ENCODE peak calls at places on chromosomes 6 and 20, in nine cellular contexts. U is K562, W is HL-60, G is transverse colon, Y is H1, M is breast epithelium, C is vagina, K is HCT116, S is HepG2. P is an unnamed sample.

GRCh38 chr20:47667531-47668312 is 117.6 kb downstream of the SULF2 start:
- DNase-seq in U (no peak), W (no peak), G (no peak), Y (no peak), M (no peak), C (no peak), K (no peak), S (no peak), P (no peak)

GRCh38 chr20:29689411-29690225 is 1567.8 kb upstream of the DEFB115 start:
- DNase-seq in U (peak), W (no peak), G (no peak), Y (no peak), M (no peak), C (no peak), K (no peak), S (no peak), P (no peak)

GRCh38 chr6:89623749-89624148 is 14.8 kb downstream of the LYRM2 start:
- DNase-seq in U (no peak), W (no peak), G (no peak), Y (no peak), M (no peak), C (peak), K (no peak), S (no peak), P (no peak)

GRCh38 chr6:4662886-4663285 is 113.3 kb upstream of the CDYL start:
- DNase-seq in U (no peak), W (no peak), G (no peak), Y (no peak), M (no peak), C (peak), K (no peak), S (no peak), P (no peak)

GRCh38 chr6:25181923-25182322 is 97.3 kb upstream of the CARMIL1 start:
- DNase-seq in U (no peak), W (no peak), G (no peak), Y (no peak), M (no peak), C (no peak), K (no peak), S (no peak), P (no peak)

GRCh38 chr6:135796884-135797283 is 54.6 kb upstream of the PDE7B start:
- DNase-seq in U (no peak), W (no peak), G (no peak), Y (no peak), M (no peak), C (no peak), K (no peak), S (no peak), P (no peak)

GRCh38 chr20:945841-946240 is 29.7 kb upstream of the ANGPT4 start:
- DNase-seq in U (no peak), W (no peak), G (no peak), Y (no peak), M (no peak), C (no peak), K (no peak), S (no peak), P (no peak)

GRCh38 chr20:17644451-17644850 is 37.6 kb downstream of the RRBP1 start:
- DNase-seq in U (no peak), W (no peak), G (peak), Y (no peak), M (no peak), C (no peak), K (no peak), S (no peak), P (no peak)

GRCh38 chr20:32674362-32674789 is 635 bp upstream of the C20orf203 start:
- DNase-seq in U (peak), W (peak), G (peak), Y (no peak), M (peak), C (no peak), K (peak), S (peak), P (peak)

GRCh38 chr6:30124391-30124790 is 11.5 kb upstream of the TRIM31 start:
- DNase-seq in U (no peak), W (no peak), G (no peak), Y (no peak), M (no peak), C (no peak), K (no peak), S (no peak), P (no peak)

GRCh38 chr6:12927746-12928145 is 211.2 kb downstream of the PHACTR1 start:
- DNase-seq in U (no peak), W (no peak), G (no peak), Y (no peak), M (no peak), C (no peak), K (no peak), S (no peak), P (no peak)

GRCh38 chr6:168908166-168908565 is 345.5 kb downstream of the THBS2 start:
- DNase-seq in U (no peak), W (no peak), G (no peak), Y (no peak), M (no peak), C (no peak), K (no peak), S (no peak), P (no peak)

GRCh38 chr20:16476032-16476431 is 97.2 kb downstream of the KIF16B start:
- DNase-seq in U (peak), W (no peak), G (no peak), Y (no peak), M (no peak), C (no peak), K (peak), S (peak), P (no peak)

GRCh38 chr6:96909826-96910225 is 12.1 kb upstream of the NDUFAF4 start:
- DNase-seq in U (no peak), W (no peak), G (peak), Y (no peak), M (no peak), C (no peak), K (no peak), S (no peak), P (no peak)

GRCh38 chr6:164827537-164827936 is 481.9 kb downstream of the C6orf118 start:
- DNase-seq in U (no peak), W (no peak), G (no peak), Y (no peak), M (no peak), C (no peak), K (no peak), S (no peak), P (no peak)

GRCh38 chr6:168302534-168302933 is 17.0 kb downstream of the DACT2 start:
- DNase-seq in U (peak), W (no peak), G (peak), Y (no peak), M (no peak), C (no peak), K (no peak), S (peak), P (no peak)

GRCh38 chr6:121055572-121056163 is 278.6 kb downstream of the TBC1D32 start:
- DNase-seq in U (peak), W (peak), G (no peak), Y (peak), M (no peak), C (no peak), K (peak), S (peak), P (no peak)

GRCh38 chr6:32220021-32220420 is 3.8 kb downstream of the NOTCH4 start:
- DNase-seq in U (no peak), W (no peak), G (no peak), Y (no peak), M (no peak), C (no peak), K (no peak), S (no peak), P (no peak)

GRCh38 chr6:154504865-154505449 is 5.5 kb downstream of the CNKSR3 start:
- DNase-seq in U (no peak), W (no peak), G (no peak), Y (no peak), M (no peak), C (no peak), K (no peak), S (no peak), P (no peak)

GRCh38 chr20:38091447-38092216 is 58.1 kb downstream of the RPRD1B start:
- DNase-seq in U (peak), W (no peak), G (peak), Y (no peak), M (no peak), C (peak), K (no peak), S (no peak), P (no peak)

GRCh38 chr6:45789238-45789637 is 226.4 kb downstream of the CLIC5 start:
- DNase-seq in U (no peak), W (no peak), G (no peak), Y (no peak), M (no peak), C (no peak), K (no peak), S (no peak), P (no peak)

GRCh38 chr20:1707588-1708449 is 50.2 kb upstream of the SIRPG start:
- DNase-seq in U (peak), W (peak), G (no peak), Y (no peak), M (no peak), C (no peak), K (no peak), S (no peak), P (no peak)

GRCh38 chr20:3874194-3874824 is 14.9 kb upstream of the PANK2 start:
- DNase-seq in U (no peak), W (no peak), G (no peak), Y (no peak), M (no peak), C (no peak), K (no peak), S (no peak), P (no peak)

GRCh38 chr6:3186974-3187382 is 29.6 kb upstream of the TUBB2A start:
- DNase-seq in U (no peak), W (no peak), G (no peak), Y (no peak), M (no peak), C (no peak), K (no peak), S (no peak), P (no peak)

GRCh38 chr6:149716584-149716983 is 1.3 kb downstream of the LATS1 start:
- DNase-seq in U (no peak), W (no peak), G (no peak), Y (no peak), M (no peak), C (no peak), K (no peak), S (no peak), P (no peak)

GRCh38 chr6:27809067-27809938 is 102.9 kb downstream of the OR2B2 start:
- DNase-seq in U (no peak), W (no peak), G (no peak), Y (no peak), M (no peak), C (no peak), K (no peak), S (no peak), P (no peak)

GRCh38 chr6:156185113-156185512 is 592.1 kb upstream of the ARID1B start:
- DNase-seq in U (no peak), W (no peak), G (no peak), Y (no peak), M (no peak), C (no peak), K (no peak), S (no peak), P (no peak)

GRCh38 chr20:49310695-49311094 is 32.8 kb upstream of the ZNFX1 start:
- DNase-seq in U (no peak), W (no peak), G (no peak), Y (no peak), M (no peak), C (no peak), K (no peak), S (peak), P (no peak)

GRCh38 chr6:56741472-56741871 is 98.8 kb upstream of the DST start:
- DNase-seq in U (no peak), W (no peak), G (no peak), Y (no peak), M (no peak), C (no peak), K (no peak), S (no peak), P (no peak)
- H3K4me3 ChIP-seq in U (no peak), W (no peak), G (no peak), Y (no peak), M (no peak), C (no peak), K (no peak), S (peak), P (no peak)

DNA sequence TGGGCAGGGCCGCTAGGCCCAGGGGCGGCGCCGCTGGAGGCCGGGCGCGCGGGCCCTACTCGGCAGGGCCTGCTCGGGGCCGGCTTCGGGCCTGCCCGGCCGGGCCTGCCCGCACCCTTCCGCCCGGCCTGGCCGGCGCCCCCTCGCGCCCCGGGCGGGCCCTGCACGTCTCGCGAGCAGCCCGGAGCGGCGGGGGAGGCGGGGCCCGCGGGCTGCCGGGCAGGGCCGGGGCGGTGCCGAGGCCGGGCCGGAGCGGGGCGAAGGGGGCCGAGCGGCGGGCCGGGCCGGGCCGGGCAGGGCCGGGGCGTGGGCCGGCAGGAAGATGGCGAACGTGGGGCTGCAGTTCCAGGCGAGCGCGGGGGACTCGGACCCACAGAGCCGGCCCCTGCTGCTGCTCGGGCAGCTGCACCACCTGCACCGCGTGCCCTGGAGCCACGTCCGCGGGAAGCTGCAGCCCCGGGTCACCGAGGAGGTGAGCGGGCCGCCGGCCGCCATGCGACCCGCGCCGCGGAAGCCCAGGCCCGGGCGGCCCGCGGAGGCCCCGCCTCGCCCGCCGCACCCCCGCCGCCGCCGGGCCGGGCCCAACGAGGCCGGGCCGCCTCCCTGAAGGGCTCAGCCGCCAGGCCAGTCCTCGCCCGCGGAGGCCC is at the start of gene NPEPL1:
- DNase-seq in U (no peak), W (peak), G (peak), Y (no peak), M (no peak), C (no peak), K (peak), S (no peak), P (peak)
- TF ChIP-seq CTCF in U (no peak), W (no peak), G (no peak), Y (peak), M (peak), C (no peak), K (no peak), S (no peak), P (peak)

DNA sequence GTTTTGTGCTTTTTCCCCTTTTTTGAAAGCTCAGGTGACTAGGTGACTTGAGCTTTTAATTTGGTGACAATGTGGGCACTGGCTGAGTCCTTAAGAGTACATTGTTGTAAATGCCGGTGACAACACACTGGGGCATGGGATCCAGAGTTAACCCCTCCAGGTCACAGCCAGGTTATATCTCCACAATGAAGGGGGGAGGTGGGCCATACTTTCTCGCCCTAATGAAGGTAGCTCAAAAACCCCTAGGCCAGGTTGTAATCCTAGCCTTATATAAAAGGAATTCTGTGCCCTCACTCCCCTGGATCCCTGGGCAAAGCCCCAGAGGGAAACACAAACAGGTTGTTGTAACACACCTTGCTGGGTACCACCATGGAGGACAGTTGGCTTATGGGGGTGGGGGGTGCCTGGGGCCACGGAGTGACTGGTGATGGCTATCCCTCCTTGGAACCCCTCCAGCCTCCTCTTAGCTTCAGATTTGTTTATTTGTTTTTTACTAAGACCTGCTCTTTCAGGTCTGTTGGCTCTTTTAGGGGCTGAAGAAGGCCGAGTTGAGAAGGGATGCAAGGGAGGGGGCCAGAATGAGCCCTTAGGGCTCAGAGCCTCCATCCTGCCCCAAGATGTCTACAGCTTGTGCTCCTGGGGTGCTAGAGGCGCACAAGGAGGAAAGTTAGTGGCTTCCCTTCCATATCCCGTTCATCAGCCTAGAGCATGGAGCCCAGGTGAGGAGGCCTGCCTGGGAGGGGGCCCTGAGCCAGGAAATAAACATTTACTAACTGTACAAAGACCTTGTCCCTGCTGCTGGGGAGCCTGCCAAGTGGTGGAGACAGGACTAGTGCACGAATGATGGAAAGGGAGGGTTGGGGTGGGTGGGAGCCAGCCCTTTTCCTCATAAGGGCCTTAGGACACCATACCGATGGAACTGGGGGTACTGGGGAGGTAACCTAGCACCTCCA is 2.2 kb upstream of the VEGFA start:
- DNase-seq in U (no peak), W (no peak), G (no peak), Y (no peak), M (no peak), C (no peak), K (no peak), S (no peak), P (no peak)
- TF ChIP-seq POLR2AphosphoS5 in U (no peak), W (no peak), G (no peak), Y (no peak), M (no peak), C (no peak), K (no peak), S (no peak), P (no peak)

GRCh38 chr6:75488026-75488425 is 5.6 kb downstream of the FILIP1 start:
- DNase-seq in U (no peak), W (no peak), G (no peak), Y (no peak), M (no peak), C (no peak), K (no peak), S (no peak), P (no peak)
- H3K4me3 ChIP-seq in U (no peak), W (no peak), G (no peak), Y (no peak), M (no peak), C (no peak), K (no peak), S (no peak), P (no peak)

DNA sequence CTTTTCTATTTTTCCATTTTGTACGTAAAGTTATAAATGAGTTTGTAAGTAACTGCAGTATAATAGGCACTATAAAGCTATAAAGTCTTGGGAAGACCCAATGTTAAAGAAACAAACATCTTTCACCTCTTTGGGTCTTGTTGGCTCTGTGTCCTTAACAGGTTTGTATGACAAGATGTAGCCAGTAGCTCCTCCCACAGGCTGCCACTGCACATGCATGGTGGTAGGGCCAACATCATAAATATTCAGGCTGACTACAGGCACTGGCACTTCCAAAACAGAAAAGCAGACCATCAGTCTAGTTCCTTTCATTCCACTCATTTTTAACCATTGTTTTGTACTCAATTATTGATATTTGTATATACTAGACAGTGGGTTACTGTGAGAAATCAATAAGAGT is 59.9 kb downstream of the COL12A1 start:
- DNase-seq in U (peak), W (no peak), G (no peak), Y (no peak), M (no peak), C (no peak), K (no peak), S (no peak), P (no peak)
- TF ChIP-seq CTCF in U (no peak), W (no peak), G (no peak), Y (peak), M (no peak), C (no peak), K (no peak), S (no peak), P (no peak)

GRCh38 chr6:90894285-90895144 is 307.6 kb upstream of the MAP3K7 start:
- DNase-seq in U (no peak), W (no peak), G (no peak), Y (no peak), M (no peak), C (no peak), K (no peak), S (no peak), P (no peak)
- TF ChIP-seq POLR2AphosphoS5 in U (no peak), W (no peak), G (no peak), Y (no peak), M (no peak), C (no peak), K (no peak), S (no peak), P (no peak)

DNA sequence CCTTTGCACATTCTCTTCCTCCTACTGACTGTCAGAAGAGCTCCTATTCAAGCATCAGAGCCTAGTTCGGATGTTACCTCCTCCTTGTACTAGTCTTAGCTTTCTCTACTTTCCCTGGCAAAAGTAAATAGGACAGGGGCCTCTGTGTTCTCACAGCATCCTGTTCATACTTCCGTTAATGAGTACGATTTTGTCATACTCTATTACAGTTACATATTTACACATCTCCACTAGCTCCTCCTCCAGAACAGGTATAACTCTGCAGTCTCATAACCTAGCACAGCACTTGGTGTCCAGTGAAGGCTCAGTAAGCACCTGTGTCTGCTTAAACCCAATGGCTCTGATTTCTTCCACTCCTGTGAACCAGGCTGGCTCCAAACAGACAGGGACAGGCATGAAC is 7.0 kb downstream of the ELMO2 start:
- DNase-seq in U (no peak), W (peak), G (no peak), Y (no peak), M (no peak), C (no peak), K (no peak), S (no peak), P (no peak)
- H3K4me3 ChIP-seq in U (no peak), W (no peak), G (no peak), Y (no peak), M (no peak), C (no peak), K (no peak), S (no peak), P (no peak)